ENCODE peak calls at places on chromosomes 11 and 22, in six cellular contexts. D is effector CD4-positive, alpha-beta T cell; P is fibroblast of the aortic adventitia; T is activated CD4-positive, alpha-beta T cell treated with anti-CD3 and anti-CD28 coated beads, Interleukin-2, amount 50 U/mL, for 24 hours; U is NCI-H1930; G is iPS-NIHi11. V is an unnamed sample.

GRCh38 chr22:47918276-47918928 is 1156.0 kb downstream of the TBC1D22A start:
- DNase-seq in T (peak; percentile 6), D (no peak), U (no peak), G (no peak), P (no peak), V (no peak)

GRCh38 chr22:36075230-36075629 is 46.6 kb upstream of the RBFOX2 start:
- DNase-seq in P (no peak), G (no peak), U (no peak), D (no peak), T (no peak), V (no peak)

GRCh38 chr11:6418958-6419611 is at the start of gene APBB1:
- DNase-seq in G (peak; percentile 95), D (peak; percentile 64), U (peak; percentile 41), P (peak; percentile 47), T (peak; percentile 52), V (peak; percentile 96)

GRCh38 chr11:77345621-77346020 is 44.1 kb upstream of the GDPD4 start:
- DNase-seq in T (no peak), U (no peak), D (no peak), G (no peak), P (peak; percentile 43), V (no peak)

GRCh38 chr22:31223786-31224191 is 11.7 kb downstream of the LIMK2 start:
- DNase-seq in D (no peak), P (no peak), T (no peak), G (no peak), U (no peak), V (no peak)

GRCh38 chr22:20244744-20245576 is 23.2 kb downstream of the RTN4R start:
- DNase-seq in G (no peak), U (no peak), P (no peak), T (no peak), D (peak; percentile 24), V (peak; percentile 66)

GRCh38 chr11:71452354-71453020 is 516 bp upstream of the NADSYN1 start:
- DNase-seq in U (no peak), P (peak; percentile 33), D (peak; percentile 53), T (peak; percentile 35), G (no peak), V (no peak)

GRCh38 chr11:91459840-91460239 is 764.8 kb upstream of the FAT3 start:
- DNase-seq in G (no peak), P (no peak), T (no peak), U (no peak), D (no peak), V (no peak)

GRCh38 chr22:22838148-22838786 is 49.3 kb upstream of the IGLL5 start:
- DNase-seq in U (no peak), G (no peak), T (no peak), D (no peak), P (no peak), V (no peak)

GRCh38 chr11:65310215-65310614 is 4.5 kb upstream of the CDC42EP2 start:
- DNase-seq in G (no peak), D (no peak), P (no peak), U (no peak), T (no peak), V (no peak)

GRCh38 chr11:114180301-114181055 is 115.7 kb upstream of the NNMT start:
- DNase-seq in D (no peak), U (no peak), G (peak; percentile 62), T (no peak), P (peak; percentile 20), V (peak; percentile 61)

GRCh38 chr11:121328967-121329653 is 36.5 kb downstream of the SC5D start:
- DNase-seq in G (no peak), P (no peak), D (no peak), U (no peak), T (no peak), V (no peak)

GRCh38 chr22:17587631-17588030 is 24.3 kb downstream of the SLC25A18 start:
- DNase-seq in P (no peak), G (no peak), U (no peak), D (no peak), T (no peak), V (no peak)

GRCh38 chr11:93248602-93249001 is 50.8 kb upstream of the SLC36A4 start:
- DNase-seq in D (no peak), G (no peak), U (no peak), P (peak; percentile 15), T (no peak), V (no peak)

GRCh38 chr22:20786536-20786979 is 12.6 kb downstream of the SERPIND1 start:
- DNase-seq in P (no peak), D (no peak), U (no peak), T (no peak), G (no peak), V (no peak)

GRCh38 chr11:124717786-124718634 is 21.7 kb upstream of the NRGN start:
- DNase-seq in G (peak; percentile 59), U (no peak), P (peak; percentile 41), T (no peak), D (no peak), V (peak; percentile 79)

GRCh38 chr11:72831521-72832300 is 17.5 kb downstream of the ATG16L2 start:
- DNase-seq in T (peak; percentile 38), D (peak; percentile 21), U (peak; percentile 27), G (peak; percentile 81), P (peak; percentile 76), V (peak; percentile 88)

GRCh38 chr22:48422900-48423480 is 1404.7 kb downstream of the BRD1 start:
- DNase-seq in P (no peak), G (no peak), T (no peak), U (no peak), D (no peak), V (no peak)

GRCh38 chr11:134754196-134754822 is 342.3 kb upstream of the B3GAT1 start:
- DNase-seq in P (no peak), U (no peak), G (no peak), T (no peak), D (no peak), V (no peak)

V was measured in SK-N-SH.